ENCODE peak calls at places on chromosome 6, in six cellular contexts. I is A673; F is fibroblast of lung; O is ascending aorta; X is OCI-LY7; A is CD8-positive, alpha-beta T cell. U is an unnamed sample. For H3K36me3, the result is how much of the 10 kb centered on the place peaks cover.

GRCh38 chr6:145841668-145842067 is 27.1 kb upstream of the FBXO30 start:
- DNase-seq in I (no peak), F (no peak), O (no peak), X (no peak), A (no peak), U (no peak)

GRCh38 chr6:74971631-74972030 is 234.2 kb downstream of the COL12A1 start:
- DNase-seq in I (no peak), F (peak), O (no peak), X (no peak), A (no peak), U (no peak)

GRCh38 chr6:135870722-135871121 is 19.2 kb downstream of the PDE7B start:
- DNase-seq in I (peak), F (peak), O (no peak), X (no peak), A (no peak), U (no peak)

GRCh38 chr6:44222987-44223470 is 366 bp upstream of the SLC29A1 start:
- DNase-seq in I (peak), F (no peak), O (no peak), X (no peak), A (no peak), U (no peak)

GRCh38 chr6:159065091-159065490 is 20.3 kb upstream of the TAGAP start:
- DNase-seq in I (no peak), F (no peak), O (no peak), X (no peak), A (no peak), U (no peak)

GRCh38 chr6:39819226-39819625 is 27.1 kb downstream of the DAAM2 start:
- DNase-seq in I (no peak), F (no peak), O (no peak), X (no peak), A (no peak), U (no peak)

GRCh38 chr6:27765028-27765427 is 147.2 kb downstream of the OR2B2 start:
- DNase-seq in I (no peak), F (no peak), O (no peak), X (no peak), A (no peak), U (no peak)

GRCh38 chr6:12083763-12084162 is 71.7 kb downstream of the HIVEP1 start:
- DNase-seq in I (no peak), F (no peak), O (no peak), X (no peak), A (no peak), U (no peak)

GRCh38 chr6:11609324-11610071 is 71.9 kb downstream of the TMEM170B start:
- DNase-seq in I (peak), F (peak), O (peak), X (no peak), A (no peak), U (peak)

GRCh38 chr6:56459030-56459805 is 183.5 kb downstream of the DST start:
- DNase-seq in I (no peak), F (no peak), O (no peak), X (no peak), A (no peak), U (no peak)

GRCh38 chr6:26113570-26113969 is 26.3 kb downstream of the HFE start:
- DNase-seq in I (no peak), F (no peak), O (no peak), X (no peak), A (no peak), U (no peak)

GRCh38 chr6:142846459-142846831 is 98.5 kb downstream of the HIVEP2 start:
- DNase-seq in I (no peak), F (peak), O (no peak), X (no peak), A (no peak), U (no peak)

GRCh38 chr6:112428477-112428876 is 81.3 kb downstream of the RFPL4B start:
- DNase-seq in I (no peak), F (no peak), O (no peak), X (no peak), A (no peak), U (no peak)

GRCh38 chr6:1227600-1227934 is 84.3 kb upstream of the FOXQ1 start:
- DNase-seq in I (no peak), F (no peak), O (no peak), X (no peak), A (no peak), U (no peak)

GRCh38 chr6:98777762-98778161 is 56.6 kb upstream of the POU3F2 start:
- DNase-seq in I (no peak), F (no peak), O (no peak), X (no peak), A (no peak), U (no peak)

GRCh38 chr6:148509152-148509571 is 166.5 kb downstream of the SASH1 start:
- DNase-seq in I (peak), F (peak), O (no peak), X (no peak), A (no peak), U (no peak)

GRCh38 chr6:88785478-88785877 is 177.9 kb downstream of the RNGTT start:
- DNase-seq in I (peak), F (no peak), O (no peak), X (no peak), A (no peak), U (no peak)

GRCh38 chr6:47651505-47651944 is 46.9 kb upstream of the ADGRF4 start:
- DNase-seq in I (no peak), F (peak), O (no peak), X (no peak), A (no peak), U (no peak)

GRCh38 chr6:37882292-37882691 is 62.8 kb downstream of the ZFAND3 start:
- DNase-seq in I (no peak), F (no peak), O (no peak), X (no peak), A (no peak), U (no peak)
- H3K27ac ChIP-seq in I (no peak), F (no peak), O (no peak), X (no peak), A (no peak), U (no peak)

GRCh38 chr6:82204010-82204409 is 43.5 kb downstream of the IBTK start:
- DNase-seq in I (no peak), F (no peak), O (no peak), X (no peak), A (no peak), U (no peak)

GRCh38 chr6:82211326-82211725 is 36.2 kb downstream of the IBTK start:
- DNase-seq in I (peak), F (no peak), O (no peak), X (no peak), A (no peak), U (no peak)

GRCh38 chr6:82208914-82209313 is 38.6 kb downstream of the IBTK start:
- DNase-seq in I (no peak), F (no peak), O (no peak), X (no peak), A (no peak), U (no peak)

DNA sequence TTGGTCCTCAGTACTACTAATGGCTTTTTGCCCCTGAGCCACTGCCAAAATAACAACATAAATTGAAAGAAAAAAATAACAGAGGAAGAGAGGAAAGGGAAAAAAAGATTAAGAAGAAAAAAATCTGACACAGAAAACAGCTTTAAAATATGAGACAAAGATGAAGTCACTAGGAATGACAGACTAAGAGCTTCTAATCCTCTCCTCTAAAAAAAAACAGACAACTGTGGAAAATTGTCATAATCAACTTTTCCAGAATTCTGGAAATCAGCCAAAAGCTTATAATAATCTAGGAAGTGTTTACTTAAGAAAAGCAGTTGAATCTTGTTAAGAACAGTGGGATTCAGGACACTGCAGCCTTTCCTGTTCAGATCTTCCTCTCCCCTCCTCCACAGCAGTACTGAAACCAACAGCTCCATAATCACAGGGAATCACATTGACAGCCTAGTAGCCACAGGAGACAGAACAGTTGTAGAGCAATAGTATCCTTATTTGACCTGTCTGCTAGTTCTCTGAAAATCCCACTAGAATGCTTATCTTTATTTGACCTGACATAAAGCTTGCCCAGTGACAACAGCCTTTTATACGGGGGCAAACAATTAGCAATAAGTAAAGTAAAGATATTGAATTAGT is 41.6 kb downstream of the IBTK start:
- DNase-seq in I (peak), F (peak), O (no peak), X (no peak), A (no peak), U (no peak)
- H3K36me3 ChIP-seq in I (half or more), F (under half), O (under half), X (half or more), A (under half), U (under half)

GRCh38 chr6:144150673-144151009 is 324 bp downstream of the STX11 start:
- DNase-seq in I (peak), F (peak), O (no peak), X (peak), A (peak), U (no peak)
- H3K27ac ChIP-seq in I (no peak), F (no peak), O (peak), X (no peak), A (peak), U (peak)

DNA sequence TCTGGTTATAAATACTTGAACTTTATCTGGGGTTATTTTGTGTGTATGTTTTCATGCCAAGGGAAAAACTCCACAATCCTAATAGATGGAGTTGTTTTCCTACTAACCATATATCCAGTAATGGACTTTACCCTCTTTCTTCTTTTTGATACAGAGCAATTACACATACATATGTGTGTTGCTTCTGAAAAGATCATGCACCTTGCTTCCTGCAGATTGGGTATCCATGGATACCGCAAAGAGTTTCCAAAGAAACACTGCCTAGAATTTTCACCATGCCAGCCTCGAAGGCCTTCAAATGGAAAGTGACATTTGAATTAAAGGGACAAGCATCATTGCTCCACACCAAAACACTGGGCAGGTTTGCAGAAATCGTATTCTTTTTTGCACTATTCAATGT is 26.8 kb downstream of the HDDC2 start:
- DNase-seq in I (no peak), F (no peak), O (no peak), X (no peak), A (no peak), U (no peak)
- H3K36me3 ChIP-seq in I (under half), F (under half), O (under half), X (half or more), A (under half), U (under half)